ENCODE peak calls at places on chromosomes 1 and 21, in six cellular contexts. One of them, this sample, is unnamed.

GRCh38 chr1:119286587-119287181 is 81.9 kb upstream of the HAO2 start:
- DNase-seq in GM23338: peak
- DNase-seq in GF-D8: no peak
- DNase-seq in CD8-positive, alpha-beta memory T cell: no peak
- DNase-seq in aorta: no peak
- DNase-seq in psoas muscle: no peak
- DNase-seq in this sample: no peak

GRCh38 chr1:42380617-42381423 is at the start of gene RIMKLA:
- DNase-seq in GM23338: peak
- DNase-seq in GF-D8: no peak
- DNase-seq in CD8-positive, alpha-beta memory T cell: peak
- DNase-seq in aorta: peak
- DNase-seq in psoas muscle: peak
- DNase-seq in this sample: no peak

GRCh38 chr1:16013220-16013907 is 4.5 kb downstream of the HSPB7 start:
- DNase-seq in GM23338: peak
- DNase-seq in GF-D8: no peak
- DNase-seq in CD8-positive, alpha-beta memory T cell: peak
- DNase-seq in aorta: peak
- DNase-seq in psoas muscle: peak
- DNase-seq in this sample: no peak

GRCh38 chr1:17118268-17118667 is 983 bp downstream of the PADI2 start:
- DNase-seq in GM23338: peak
- DNase-seq in GF-D8: no peak
- DNase-seq in CD8-positive, alpha-beta memory T cell: no peak
- DNase-seq in aorta: no peak
- DNase-seq in psoas muscle: peak
- DNase-seq in this sample: no peak

GRCh38 chr21:35641271-35642016 is 418.9 kb downstream of the SETD4 start:
- DNase-seq in GM23338: no peak
- DNase-seq in GF-D8: no peak
- DNase-seq in CD8-positive, alpha-beta memory T cell: no peak
- DNase-seq in aorta: no peak
- DNase-seq in psoas muscle: no peak
- DNase-seq in this sample: no peak

GRCh38 chr1:245126530-245126929 is 28.3 kb upstream of the KIF26B start:
- DNase-seq in GM23338: no peak
- DNase-seq in GF-D8: no peak
- DNase-seq in CD8-positive, alpha-beta memory T cell: no peak
- DNase-seq in aorta: peak
- DNase-seq in psoas muscle: no peak
- DNase-seq in this sample: no peak

GRCh38 chr1:147115496-147115895 is 56.8 kb downstream of the PRKAB2 start:
- DNase-seq in GM23338: no peak
- DNase-seq in GF-D8: no peak
- DNase-seq in CD8-positive, alpha-beta memory T cell: no peak
- DNase-seq in aorta: no peak
- DNase-seq in psoas muscle: no peak
- DNase-seq in this sample: no peak

GRCh38 chr21:14581902-14582457 is 35.9 kb upstream of the SAMSN1 start:
- DNase-seq in GM23338: no peak
- DNase-seq in GF-D8: peak
- DNase-seq in CD8-positive, alpha-beta memory T cell: no peak
- DNase-seq in aorta: no peak
- DNase-seq in psoas muscle: no peak
- DNase-seq in this sample: no peak

GRCh38 chr21:44549525-44550211 is 1.6 kb downstream of the KRTAP10-2 start:
- DNase-seq in GM23338: peak
- DNase-seq in GF-D8: no peak
- DNase-seq in CD8-positive, alpha-beta memory T cell: no peak
- DNase-seq in aorta: no peak
- DNase-seq in psoas muscle: no peak
- DNase-seq in this sample: no peak

GRCh38 chr1:20150969-20151368 is 11.8 kb downstream of the PLA2G2F start:
- DNase-seq in GM23338: no peak
- DNase-seq in GF-D8: no peak
- DNase-seq in CD8-positive, alpha-beta memory T cell: no peak
- DNase-seq in aorta: peak
- DNase-seq in psoas muscle: no peak
- DNase-seq in this sample: no peak

GRCh38 chr21:32096411-32096810 is 182.4 kb downstream of the MIS18A start:
- DNase-seq in GM23338: peak
- DNase-seq in GF-D8: no peak
- DNase-seq in CD8-positive, alpha-beta memory T cell: no peak
- DNase-seq in aorta: no peak
- DNase-seq in psoas muscle: no peak
- DNase-seq in this sample: no peak

GRCh38 chr1:29062157-29062942 is 61.4 kb downstream of the TMEM200B start:
- DNase-seq in GM23338: no peak
- DNase-seq in GF-D8: no peak
- DNase-seq in CD8-positive, alpha-beta memory T cell: no peak
- DNase-seq in aorta: no peak
- DNase-seq in psoas muscle: no peak
- DNase-seq in this sample: no peak

GRCh38 chr1:21884456-21885235 is 52.5 kb downstream of the HSPG2 start:
- DNase-seq in GM23338: no peak
- DNase-seq in GF-D8: no peak
- DNase-seq in CD8-positive, alpha-beta memory T cell: no peak
- DNase-seq in aorta: peak
- DNase-seq in psoas muscle: peak
- DNase-seq in this sample: no peak

This sample was measured in pulmonary artery endothelial cell.